ENCODE peak calls at places on chromosomes 16 and 17, in four cellular contexts. One of them, this sample, is unnamed.

GRCh38 chr16:19179890-19180490 is 11.9 kb downstream of the SYT17 start:
- DNase-seq in thoracic aorta: no peak
- DNase-seq in endothelial cell: peak; percentile 74
- DNase-seq in fibroblast of mammary gland: peak; percentile 51
- DNase-seq in this sample: peak; percentile 62

GRCh38 chr16:29675811-29676643 is 3.0 kb upstream of the QPRT start:
- DNase-seq in thoracic aorta: no peak
- DNase-seq in endothelial cell: peak; percentile 23
- DNase-seq in fibroblast of mammary gland: peak; percentile 38
- DNase-seq in this sample: no peak

GRCh38 chr16:70374213-70374612 is 27.5 kb downstream of the DDX19A start:
- DNase-seq in thoracic aorta: no peak
- DNase-seq in endothelial cell: no peak
- DNase-seq in fibroblast of mammary gland: no peak
- DNase-seq in this sample: no peak

GRCh38 chr16:87150359-87151280 is 166.6 kb downstream of the C16orf95 start:
- DNase-seq in thoracic aorta: no peak
- DNase-seq in endothelial cell: no peak
- DNase-seq in fibroblast of mammary gland: no peak
- DNase-seq in this sample: no peak

GRCh38 chr17:79949646-79950292 is 85.9 kb downstream of the TBC1D16 start:
- DNase-seq in thoracic aorta: no peak
- DNase-seq in endothelial cell: no peak
- DNase-seq in fibroblast of mammary gland: no peak
- DNase-seq in this sample: no peak

GRCh38 chr17:29617125-29617480 is 5.6 kb downstream of the CORO6 start:
- DNase-seq in thoracic aorta: no peak
- DNase-seq in endothelial cell: peak; percentile 91
- DNase-seq in fibroblast of mammary gland: peak; percentile 70
- DNase-seq in this sample: peak; percentile 71

GRCh38 chr17:19762515-19762961 is 14.4 kb upstream of the ALDH3A1 start:
- DNase-seq in thoracic aorta: peak; percentile 36
- DNase-seq in endothelial cell: peak; percentile 88
- DNase-seq in fibroblast of mammary gland: peak; percentile 60
- DNase-seq in this sample: no peak

GRCh38 chr17:40515011-40515410 is 13.6 kb upstream of the TNS4 start:
- DNase-seq in thoracic aorta: no peak
- DNase-seq in endothelial cell: no peak
- DNase-seq in fibroblast of mammary gland: no peak
- DNase-seq in this sample: no peak

GRCh38 chr17:27622160-27622559 is 8.8 kb upstream of the LGALS9 start:
- DNase-seq in thoracic aorta: no peak
- DNase-seq in endothelial cell: no peak
- DNase-seq in fibroblast of mammary gland: no peak
- DNase-seq in this sample: no peak

GRCh38 chr16:21184834-21185233 is 26.4 kb downstream of the LDAF1 start:
- DNase-seq in thoracic aorta: no peak
- DNase-seq in endothelial cell: no peak
- DNase-seq in fibroblast of mammary gland: peak; percentile 57
- DNase-seq in this sample: no peak

GRCh38 chr17:64442550-64442971 is 6.4 kb upstream of the MILR1 start:
- DNase-seq in thoracic aorta: no peak
- DNase-seq in endothelial cell: no peak
- DNase-seq in fibroblast of mammary gland: no peak
- DNase-seq in this sample: no peak

GRCh38 chr16:64440421-64440831 is 681.4 kb downstream of the CDH11 start:
- DNase-seq in thoracic aorta: no peak
- DNase-seq in endothelial cell: no peak
- DNase-seq in fibroblast of mammary gland: peak; percentile 99
- DNase-seq in this sample: no peak

GRCh38 chr17:67212716-67213417 is 32.1 kb downstream of the HELZ start:
- DNase-seq in thoracic aorta: no peak
- DNase-seq in endothelial cell: no peak
- DNase-seq in fibroblast of mammary gland: peak; percentile 64
- DNase-seq in this sample: no peak

GRCh38 chr17:37701424-37702020 is 43.3 kb downstream of the HNF1B start:
- DNase-seq in thoracic aorta: no peak
- DNase-seq in endothelial cell: peak; percentile 50
- DNase-seq in fibroblast of mammary gland: peak; percentile 18
- DNase-seq in this sample: peak; percentile 43

GRCh38 chr17:6479626-6480324 is 35.5 kb downstream of the PIMREG start:
- DNase-seq in thoracic aorta: no peak
- DNase-seq in endothelial cell: no peak
- DNase-seq in fibroblast of mammary gland: no peak
- DNase-seq in this sample: no peak

GRCh38 chr17:69246726-69247375 is 18.2 kb upstream of the ABCA10 start:
- DNase-seq in thoracic aorta: no peak
- DNase-seq in endothelial cell: no peak
- DNase-seq in fibroblast of mammary gland: peak; percentile 69
- DNase-seq in this sample: no peak

GRCh38 chr16:50103764-50104163 is 38.0 kb downstream of the HEATR3 start:
- DNase-seq in thoracic aorta: no peak
- DNase-seq in endothelial cell: no peak
- DNase-seq in fibroblast of mammary gland: peak; percentile 78
- DNase-seq in this sample: no peak

GRCh38 chr17:2867441-2868424 is 71.5 kb downstream of the RAP1GAP2 start:
- DNase-seq in thoracic aorta: no peak
- DNase-seq in endothelial cell: peak; percentile 26
- DNase-seq in fibroblast of mammary gland: peak; percentile 98
- DNase-seq in this sample: peak; percentile 72

GRCh38 chr16:84183911-84184310 is 2.9 kb downstream of the TAF1C start:
- DNase-seq in thoracic aorta: no peak
- DNase-seq in endothelial cell: no peak
- DNase-seq in fibroblast of mammary gland: no peak
- DNase-seq in this sample: no peak

GRCh38 chr16:84181144-84181915 is 5.5 kb downstream of the TAF1C start:
- DNase-seq in thoracic aorta: no peak
- DNase-seq in endothelial cell: no peak
- DNase-seq in fibroblast of mammary gland: no peak
- DNase-seq in this sample: no peak

GRCh38 chr16:84182104-84182503 is 4.8 kb downstream of the TAF1C start:
- DNase-seq in thoracic aorta: no peak
- DNase-seq in endothelial cell: no peak
- DNase-seq in fibroblast of mammary gland: no peak
- DNase-seq in this sample: no peak

GRCh38 chr16:84183572-84183875 is 3.3 kb downstream of the TAF1C start:
- DNase-seq in thoracic aorta: no peak
- DNase-seq in endothelial cell: no peak
- DNase-seq in fibroblast of mammary gland: no peak
- DNase-seq in this sample: no peak

GRCh38 chr16:84182680-84183571 is 3.9 kb downstream of the TAF1C start:
- DNase-seq in thoracic aorta: no peak
- DNase-seq in endothelial cell: no peak
- DNase-seq in fibroblast of mammary gland: no peak
- DNase-seq in this sample: no peak
- TF ChIP-seq CTCF in thoracic aorta: no peak
- TF ChIP-seq CTCF in endothelial cell: no peak
- TF ChIP-seq CTCF in fibroblast of mammary gland: no peak
- TF ChIP-seq CTCF in this sample: no peak

DNA sequence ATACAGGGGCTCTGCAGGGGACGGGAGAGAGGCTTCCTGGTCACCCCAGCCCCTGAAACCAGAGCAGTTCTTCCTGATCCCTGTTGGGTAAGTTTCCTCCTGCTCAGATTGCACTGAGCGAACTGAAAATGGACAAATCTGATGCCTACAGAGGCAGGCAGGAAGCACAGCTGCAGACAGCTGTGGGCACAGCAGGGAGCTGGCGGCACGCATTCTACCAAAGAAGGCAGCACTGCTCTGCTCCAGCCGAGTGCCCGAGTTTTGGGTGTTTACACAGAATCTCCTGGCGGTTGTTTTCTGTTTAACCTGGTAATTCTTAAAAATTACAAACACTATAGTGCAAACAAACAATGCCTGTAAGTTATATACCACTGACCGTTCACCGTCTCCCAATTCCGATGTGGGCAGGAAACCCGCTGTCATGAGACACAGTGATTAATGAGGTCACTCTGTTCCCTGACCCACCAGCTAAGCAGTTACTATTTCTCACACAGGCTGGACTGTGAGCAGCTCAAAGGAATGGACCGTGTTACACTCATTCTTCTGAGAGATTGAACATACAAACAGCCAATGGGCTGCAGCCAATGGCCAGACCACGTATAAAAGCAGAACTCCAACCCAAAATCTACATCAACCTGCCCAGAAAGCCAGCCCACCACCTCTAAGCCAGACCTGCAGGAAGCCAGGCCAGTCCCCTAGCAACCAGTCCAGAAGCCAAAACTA is 25.5 kb downstream of the NSMCE1 start:
- DNase-seq in thoracic aorta: peak; percentile 50
- DNase-seq in endothelial cell: peak; percentile 39
- DNase-seq in fibroblast of mammary gland: peak; percentile 96
- DNase-seq in this sample: no peak
- TF ChIP-seq CTCF in thoracic aorta: no peak
- TF ChIP-seq CTCF in endothelial cell: no peak
- TF ChIP-seq CTCF in fibroblast of mammary gland: no peak
- TF ChIP-seq CTCF in this sample: no peak

GRCh38 chr16:51306116-51306515 is 155.0 kb upstream of the SALL1 start:
- DNase-seq in thoracic aorta: no peak
- DNase-seq in endothelial cell: no peak
- DNase-seq in fibroblast of mammary gland: peak; percentile 82
- DNase-seq in this sample: no peak
- TF ChIP-seq CTCF in thoracic aorta: no peak
- TF ChIP-seq CTCF in endothelial cell: no peak
- TF ChIP-seq CTCF in fibroblast of mammary gland: no peak
- TF ChIP-seq CTCF in this sample: no peak

DNA sequence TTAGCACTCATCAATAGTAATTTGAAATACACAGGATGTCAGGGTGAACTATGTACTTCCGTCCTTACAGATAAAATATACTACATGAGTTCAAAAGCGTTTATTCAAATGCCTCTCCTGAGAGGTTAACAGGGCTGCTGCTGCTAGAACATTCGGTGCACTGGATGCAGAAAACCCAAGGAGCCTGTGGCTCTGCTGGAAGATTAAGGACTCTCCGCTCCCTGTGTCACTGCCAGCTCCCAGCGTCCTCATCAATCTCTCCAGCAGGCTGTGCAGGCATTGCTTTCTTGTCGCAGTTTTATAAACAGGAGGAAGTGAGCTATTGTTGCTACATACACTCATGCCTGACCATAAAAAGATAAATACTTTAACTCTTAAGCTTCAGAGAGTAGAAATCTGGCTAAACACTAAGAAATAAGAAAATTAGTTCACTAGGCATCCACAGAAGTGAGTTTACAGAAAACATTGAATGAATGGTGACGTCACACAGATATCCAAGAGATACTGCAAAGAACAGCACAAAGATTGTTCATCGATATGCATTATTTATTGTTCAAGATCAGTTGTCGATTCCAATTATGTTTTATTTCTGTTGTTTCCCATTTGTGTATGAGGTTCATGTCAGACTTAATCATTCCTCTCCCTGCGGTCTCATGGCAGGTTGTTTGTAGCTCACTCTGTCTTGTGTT is 128.0 kb upstream of the MON1B start:
- DNase-seq in thoracic aorta: no peak
- DNase-seq in endothelial cell: no peak
- DNase-seq in fibroblast of mammary gland: no peak
- DNase-seq in this sample: no peak
- TF ChIP-seq CTCF in thoracic aorta: no peak
- TF ChIP-seq CTCF in endothelial cell: no peak
- TF ChIP-seq CTCF in fibroblast of mammary gland: no peak
- TF ChIP-seq CTCF in this sample: no peak

DNA sequence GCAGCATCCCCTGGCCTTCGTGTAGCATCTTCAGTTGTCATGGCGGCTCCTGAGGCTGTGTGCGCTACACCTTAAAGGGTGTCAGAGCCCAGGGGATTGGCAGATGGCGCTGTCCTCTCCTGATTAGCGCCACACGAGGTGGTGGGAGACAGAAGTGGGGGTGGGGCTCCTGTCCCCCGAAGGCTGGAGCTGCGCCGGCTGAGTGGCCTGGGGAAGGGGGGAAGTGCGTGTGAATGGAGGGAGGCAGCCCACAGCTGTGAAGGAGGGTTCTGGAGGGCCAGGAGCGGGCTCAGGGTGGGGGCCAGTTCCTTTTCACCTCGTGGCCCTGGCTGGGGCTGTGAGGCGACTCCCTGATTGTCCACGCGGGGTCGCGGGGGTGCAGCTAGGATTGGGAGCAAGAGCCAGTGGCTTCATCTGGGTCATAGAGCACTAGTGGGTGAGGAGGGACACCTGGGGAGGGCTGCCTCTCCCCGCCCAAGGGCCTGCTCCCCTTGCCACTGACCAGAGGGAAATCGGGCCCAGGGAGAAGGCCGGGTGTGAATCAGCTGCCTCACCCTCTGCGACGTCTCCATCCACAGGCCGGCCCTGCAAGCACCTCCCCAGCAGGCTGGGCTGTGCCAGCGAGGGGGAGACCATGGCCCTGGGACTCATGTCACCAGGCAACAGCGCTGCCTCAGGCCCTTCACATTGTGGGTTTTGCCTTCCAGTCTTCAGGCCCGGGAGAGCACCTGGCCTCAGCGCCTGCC is 14.1 kb downstream of the BAHCC1 start:
- DNase-seq in thoracic aorta: no peak
- DNase-seq in endothelial cell: no peak
- DNase-seq in fibroblast of mammary gland: no peak
- DNase-seq in this sample: no peak
- TF ChIP-seq CTCF in thoracic aorta: no peak
- TF ChIP-seq CTCF in endothelial cell: no peak
- TF ChIP-seq CTCF in fibroblast of mammary gland: no peak
- TF ChIP-seq CTCF in this sample: no peak

GRCh38 chr17:52202572-52202876 is 44.0 kb upstream of the CA10 start:
- DNase-seq in thoracic aorta: no peak
- DNase-seq in endothelial cell: no peak
- DNase-seq in fibroblast of mammary gland: no peak
- DNase-seq in this sample: no peak
- TF ChIP-seq CTCF in thoracic aorta: no peak
- TF ChIP-seq CTCF in endothelial cell: no peak
- TF ChIP-seq CTCF in fibroblast of mammary gland: no peak
- TF ChIP-seq CTCF in this sample: no peak

GRCh38 chr16:3017806-3018506 is at the start of gene CLDN6:
- DNase-seq in thoracic aorta: no peak
- DNase-seq in endothelial cell: peak; percentile 89
- DNase-seq in fibroblast of mammary gland: no peak
- DNase-seq in this sample: peak; percentile 57
- TF ChIP-seq CTCF in thoracic aorta: no peak
- TF ChIP-seq CTCF in endothelial cell: peak; percentile 73
- TF ChIP-seq CTCF in fibroblast of mammary gland: peak; percentile 17
- TF ChIP-seq CTCF in this sample: no peak